ENCODE peak calls at places on chromosomes 7 and 10, in nine cellular contexts. G is HFFc6, P is pancreas, T is body of pancreas, A is sigmoid colon, F is psoas muscle, U is AG10803, Q is Caco-2, K is choroid plexus epithelial cell. Z is an unnamed sample.
A peak's percentile ranks its signal among the peaks of the same experiment; 100 is the strongest.

GRCh38 chr10:86065711-86066251 is 300.8 kb downstream of the GRID1 start:
- DNase-seq in G (no peak), P (no peak), T (no peak), A (peak; percentile 40), F (no peak), U (no peak), Q (no peak), K (no peak), Z (no peak)

GRCh38 chr10:72126184-72126871 is 38.0 kb upstream of the SPOCK2 start:
- DNase-seq in G (peak; percentile 57), P (no peak), T (peak; percentile 22), A (no peak), F (no peak), U (peak; percentile 62), Q (peak; percentile 49), K (peak; percentile 89), Z (peak; percentile 36)

GRCh38 chr7:98816206-98816605 is 53.6 kb downstream of the TMEM130 start:
- DNase-seq in G (no peak), P (no peak), T (no peak), A (no peak), F (no peak), U (no peak), Q (no peak), K (no peak), Z (no peak)

GRCh38 chr7:132592238-132592946 is 16.1 kb upstream of the PLXNA4 start:
- DNase-seq in G (no peak), P (no peak), T (no peak), A (no peak), F (no peak), U (no peak), Q (no peak), K (no peak), Z (no peak)

GRCh38 chr10:68562666-68563522 is 2.8 kb downstream of the TET1 start:
- DNase-seq in G (peak; percentile 46), P (no peak), T (no peak), A (no peak), F (no peak), U (peak; percentile 61), Q (no peak), K (peak; percentile 62), Z (no peak)

GRCh38 chr10:91689731-91690168 is 56.9 kb upstream of the PPP1R3C start:
- DNase-seq in G (peak; percentile 10), P (no peak), T (no peak), A (no peak), F (no peak), U (peak; percentile 73), Q (no peak), K (peak; percentile 42), Z (no peak)

GRCh38 chr7:43590862-43591550 is 8.1 kb downstream of the STK17A start:
- DNase-seq in G (no peak), P (no peak), T (no peak), A (no peak), F (no peak), U (no peak), Q (no peak), K (no peak), Z (peak; percentile 58)

GRCh38 chr10:34323197-34323596 is 491.9 kb downstream of the PARD3 start:
- DNase-seq in G (peak; percentile 18), P (no peak), T (no peak), A (no peak), F (no peak), U (peak; percentile 60), Q (no peak), K (peak; percentile 59), Z (no peak)

GRCh38 chr7:102185796-102186195 is 100.9 kb upstream of the SH2B2 start:
- DNase-seq in G (no peak), P (no peak), T (no peak), A (no peak), F (no peak), U (no peak), Q (no peak), K (no peak), Z (no peak)

GRCh38 chr7:121274467-121274866 is 54.3 kb upstream of the WNT16 start:
- DNase-seq in G (no peak), P (no peak), T (no peak), A (no peak), F (no peak), U (no peak), Q (no peak), K (no peak), Z (no peak)

GRCh38 chr10:114208351-114208750 is 29.2 kb downstream of the TDRD1 start:
- DNase-seq in G (no peak), P (no peak), T (no peak), A (no peak), F (no peak), U (no peak), Q (peak; percentile 26), K (no peak), Z (no peak)

GRCh38 chr7:74606101-74606908 is 51.2 kb upstream of the GTF2I start:
- DNase-seq in G (no peak), P (peak; percentile 50), T (peak; percentile 51), A (peak; percentile 76), F (peak; percentile 78), U (no peak), Q (no peak), K (no peak), Z (peak; percentile 69)
- TF ChIP-seq CTCF in G (peak; percentile 41), P (no peak), T (no peak), A (no peak), F (no peak), U (no peak), Q (no peak), K (no peak), Z (no peak)

DNA sequence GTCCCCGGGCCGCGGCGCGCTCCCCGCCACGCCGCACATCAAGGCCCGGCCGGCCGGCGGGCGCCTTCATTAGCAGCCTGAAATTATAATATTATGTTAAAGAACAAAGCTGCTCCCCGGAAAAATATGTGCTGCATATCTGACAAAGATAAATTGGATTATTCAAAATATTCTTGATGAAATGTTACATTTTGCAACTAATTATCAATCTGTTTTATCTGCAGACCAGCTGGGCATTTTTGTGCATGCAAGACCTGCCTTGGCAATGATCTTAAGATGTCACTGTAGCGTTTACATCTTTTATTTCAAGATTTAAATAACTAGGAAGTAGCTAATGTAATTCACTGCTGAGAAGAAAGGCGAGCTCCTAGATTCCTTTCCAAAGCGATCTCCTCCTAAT is 160.9 kb upstream of the MKI67 start:
- DNase-seq in G (no peak), P (no peak), T (no peak), A (no peak), F (no peak), U (no peak), Q (no peak), K (no peak), Z (no peak)
- TF ChIP-seq CTCF in G (no peak), P (no peak), T (no peak), A (no peak), F (no peak), U (no peak), Q (no peak), K (no peak), Z (no peak)

DNA sequence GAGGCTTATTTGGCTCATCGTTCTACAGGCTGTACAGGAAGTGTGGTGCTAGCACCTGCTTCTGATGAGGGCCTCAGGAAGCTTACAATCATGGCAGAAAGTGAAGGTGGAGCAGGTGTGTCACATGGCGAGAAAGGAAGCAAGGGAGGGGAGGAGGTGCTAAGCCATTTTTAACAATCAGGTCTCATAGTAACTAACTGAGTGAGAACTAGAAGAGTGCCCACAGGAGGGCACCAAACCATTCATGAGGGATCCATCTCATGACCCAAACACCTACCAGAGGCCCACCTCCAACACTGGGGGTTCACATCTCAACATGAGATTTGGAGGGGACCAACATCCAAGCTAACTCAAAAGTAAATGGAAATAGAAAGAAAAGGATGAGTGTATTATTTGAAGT is 78.1 kb downstream of the CXCL12 start:
- DNase-seq in G (peak; percentile 17), P (no peak), T (peak; percentile 40), A (no peak), F (no peak), U (peak; percentile 12), Q (peak; percentile 32), K (peak; percentile 12), Z (no peak)
- TF ChIP-seq CTCF in G (peak; percentile 75), P (no peak), T (no peak), A (no peak), F (peak; percentile 31), U (peak; percentile 34), Q (peak; percentile 39), K (peak; percentile 40), Z (no peak)

GRCh38 chr7:92720604-92721350 is 115.6 kb downstream of the CDK6 start:
- DNase-seq in G (no peak), P (no peak), T (no peak), A (no peak), F (no peak), U (no peak), Q (no peak), K (no peak), Z (peak; percentile 27)
- TF ChIP-seq CTCF in G (no peak), P (no peak), T (no peak), A (no peak), F (no peak), U (no peak), Q (no peak), K (peak; percentile 7), Z (peak; percentile 7)

DNA sequence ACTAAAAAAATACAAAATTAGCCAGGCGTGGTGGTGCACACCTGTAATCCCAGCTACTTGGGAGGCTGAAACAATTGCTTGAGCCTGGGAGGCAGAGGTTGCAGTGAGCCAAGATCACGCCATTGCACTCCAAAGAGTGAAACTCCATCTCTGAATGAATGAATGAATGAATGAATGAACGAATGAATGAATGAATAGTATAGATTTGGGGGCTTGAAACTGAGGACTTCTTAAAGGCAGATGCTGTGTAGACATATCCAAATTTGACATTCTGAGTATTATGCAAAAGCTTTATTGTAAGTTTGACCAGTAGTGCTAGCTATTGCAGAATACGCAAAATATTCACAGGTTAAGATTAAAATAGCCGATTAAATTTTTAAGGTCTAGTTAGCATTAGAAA is 30.8 kb upstream of the ST7 start:
- DNase-seq in G (no peak), P (no peak), T (no peak), A (no peak), F (no peak), U (no peak), Q (no peak), K (no peak), Z (no peak)
- TF ChIP-seq CTCF in G (no peak), P (no peak), T (no peak), A (no peak), F (no peak), U (no peak), Q (no peak), K (no peak), Z (no peak)

GRCh38 chr10:63866747-63867140 is 345.5 kb downstream of the REEP3 start:
- DNase-seq in G (peak; percentile 21), P (no peak), T (no peak), A (no peak), F (no peak), U (no peak), Q (peak; percentile 30), K (peak; percentile 54), Z (no peak)
- TF ChIP-seq CTCF in G (peak; percentile 67), P (no peak), T (peak; percentile 4), A (no peak), F (no peak), U (no peak), Q (peak; percentile 46), K (no peak), Z (no peak)

DNA sequence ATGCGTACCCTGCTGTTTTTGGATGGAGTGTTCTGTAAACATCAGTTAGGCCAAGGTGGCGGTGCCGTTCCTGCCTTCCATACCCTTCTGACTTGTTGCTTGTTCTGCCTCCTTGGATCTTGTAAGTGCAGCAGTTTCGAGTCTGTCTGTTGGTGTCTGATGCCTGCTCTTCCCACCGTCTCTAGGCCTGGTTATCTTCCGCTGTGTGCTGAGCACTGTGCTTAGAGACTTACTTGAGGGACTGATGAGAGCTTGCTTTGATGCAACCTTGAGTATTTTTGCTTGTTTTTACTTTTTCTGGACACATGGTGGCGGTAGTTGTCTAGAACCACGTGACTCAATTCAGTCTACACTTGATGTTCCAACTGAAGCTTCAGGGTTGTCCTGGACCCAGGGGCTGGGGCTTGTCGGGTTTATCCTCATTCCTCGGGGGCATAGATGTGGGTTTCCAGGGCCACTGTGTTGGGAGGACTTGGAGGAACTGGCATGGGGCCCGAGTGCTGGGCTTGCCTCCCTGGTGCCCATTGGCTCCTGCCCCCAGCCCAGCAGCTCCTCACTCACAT is 14.4 kb upstream of the SPRN start:
- DNase-seq in G (peak; percentile 38), P (peak; percentile 8), T (no peak), A (no peak), F (no peak), U (no peak), Q (peak; percentile 45), K (peak; percentile 44), Z (peak; percentile 64)
- TF ChIP-seq CTCF in G (peak; percentile 72), P (no peak), T (no peak), A (no peak), F (no peak), U (peak; percentile 36), Q (peak; percentile 55), K (peak; percentile 36), Z (peak; percentile 41)